ENCODE peak calls at places on chromosomes 6 and 20, in five cellular contexts. One of them, this sample, is unnamed.

GRCh38 chr6:76416821-76417605 is 344.6 kb upstream of the IMPG1 start:
- DNase-seq in uterus: no peak
- DNase-seq in Calu3: peak
- DNase-seq in activated naive CD4-positive, alpha-beta T cell: no peak
- DNase-seq in MM.1S: no peak
- DNase-seq in this sample: no peak

GRCh38 chr6:19836799-19837510 is at the start of gene ID4:
- DNase-seq in uterus: peak
- DNase-seq in Calu3: peak
- DNase-seq in activated naive CD4-positive, alpha-beta T cell: no peak
- DNase-seq in MM.1S: no peak
- DNase-seq in this sample: peak

GRCh38 chr6:26295691-26296555 is 69.1 kb upstream of the BTN3A2 start:
- DNase-seq in uterus: no peak
- DNase-seq in Calu3: peak
- DNase-seq in activated naive CD4-positive, alpha-beta T cell: no peak
- DNase-seq in MM.1S: no peak
- DNase-seq in this sample: peak

GRCh38 chr20:18388860-18389259 is 78.0 kb downstream of the DZANK1 start:
- DNase-seq in uterus: no peak
- DNase-seq in Calu3: no peak
- DNase-seq in activated naive CD4-positive, alpha-beta T cell: no peak
- DNase-seq in MM.1S: no peak
- DNase-seq in this sample: peak

GRCh38 chr6:75550544-75551167 is 51.0 kb upstream of the SENP6 start:
- DNase-seq in uterus: no peak
- DNase-seq in Calu3: no peak
- DNase-seq in activated naive CD4-positive, alpha-beta T cell: no peak
- DNase-seq in MM.1S: no peak
- DNase-seq in this sample: peak

GRCh38 chr6:13273931-13274706 is 54.2 kb downstream of the TBC1D7 start:
- DNase-seq in uterus: no peak
- DNase-seq in Calu3: no peak
- DNase-seq in activated naive CD4-positive, alpha-beta T cell: no peak
- DNase-seq in MM.1S: peak
- DNase-seq in this sample: no peak

GRCh38 chr20:5504061-5504739 is 187.4 kb upstream of the PROKR2 start:
- DNase-seq in uterus: peak
- DNase-seq in Calu3: peak
- DNase-seq in activated naive CD4-positive, alpha-beta T cell: no peak
- DNase-seq in MM.1S: no peak
- DNase-seq in this sample: peak

GRCh38 chr6:82711992-82712788 is 348.6 kb downstream of the TPBG start:
- DNase-seq in uterus: peak
- DNase-seq in Calu3: no peak
- DNase-seq in activated naive CD4-positive, alpha-beta T cell: no peak
- DNase-seq in MM.1S: no peak
- DNase-seq in this sample: no peak

GRCh38 chr6:170456886-170457698 is 96.0 kb downstream of the PSMB1 start:
- DNase-seq in uterus: no peak
- DNase-seq in Calu3: no peak
- DNase-seq in activated naive CD4-positive, alpha-beta T cell: no peak
- DNase-seq in MM.1S: no peak
- DNase-seq in this sample: no peak

GRCh38 chr20:5041433-5041832 is 40.1 kb upstream of the SLC23A2 start:
- DNase-seq in uterus: no peak
- DNase-seq in Calu3: no peak
- DNase-seq in activated naive CD4-positive, alpha-beta T cell: no peak
- DNase-seq in MM.1S: no peak
- DNase-seq in this sample: no peak

GRCh38 chr20:63885264-63886053 is 9.5 kb upstream of the DNAJC5 start:
- DNase-seq in uterus: no peak
- DNase-seq in Calu3: no peak
- DNase-seq in activated naive CD4-positive, alpha-beta T cell: no peak
- DNase-seq in MM.1S: no peak
- DNase-seq in this sample: no peak